ENCODE peak calls at places on chromosome 22, in five cellular contexts. One of them, this sample, is unnamed.
A peak's percentile ranks its signal among the peaks of the same experiment; 100 is the strongest.

GRCh38 chr22:42473484-42474193 is 41.4 kb upstream of the NFAM1 start:
- DNase-seq in right atrium auricular region: no peak
- DNase-seq in heart right ventricle: peak; percentile 12
- DNase-seq in heart left ventricle: no peak
- DNase-seq in A549: peak; percentile 62
- DNase-seq in this sample: no peak

GRCh38 chr22:38820021-38820420 is 23.8 kb downstream of the NPTXR start:
- DNase-seq in right atrium auricular region: no peak
- DNase-seq in heart right ventricle: no peak
- DNase-seq in heart left ventricle: no peak
- DNase-seq in A549: no peak
- DNase-seq in this sample: no peak

GRCh38 chr22:45621836-45622600 is 49.6 kb upstream of the ATXN10 start:
- DNase-seq in right atrium auricular region: no peak
- DNase-seq in heart right ventricle: no peak
- DNase-seq in heart left ventricle: no peak
- DNase-seq in A549: no peak
- DNase-seq in this sample: no peak

GRCh38 chr22:28464179-28464578 is 215.5 kb downstream of the TTC28 start:
- DNase-seq in right atrium auricular region: no peak
- DNase-seq in heart right ventricle: no peak
- DNase-seq in heart left ventricle: no peak
- DNase-seq in A549: no peak
- DNase-seq in this sample: no peak

GRCh38 chr22:45918455-45919370 is 58.2 kb downstream of the WNT7B start:
- DNase-seq in right atrium auricular region: no peak
- DNase-seq in heart right ventricle: no peak
- DNase-seq in heart left ventricle: no peak
- DNase-seq in A549: peak; percentile 85
- DNase-seq in this sample: no peak

GRCh38 chr22:25098445-25099081 is 101.1 kb upstream of the CRYBB3 start:
- DNase-seq in right atrium auricular region: no peak
- DNase-seq in heart right ventricle: no peak
- DNase-seq in heart left ventricle: no peak
- DNase-seq in A549: no peak
- DNase-seq in this sample: no peak

GRCh38 chr22:20068640-20069039 is 11.4 kb upstream of the DGCR8 start:
- DNase-seq in right atrium auricular region: no peak
- DNase-seq in heart right ventricle: no peak
- DNase-seq in heart left ventricle: no peak
- DNase-seq in A549: no peak
- DNase-seq in this sample: no peak

GRCh38 chr22:42310301-42310981 is 40.0 kb upstream of the TCF20 start:
- DNase-seq in right atrium auricular region: no peak
- DNase-seq in heart right ventricle: no peak
- DNase-seq in heart left ventricle: no peak
- DNase-seq in A549: no peak
- DNase-seq in this sample: no peak

GRCh38 chr22:17369553-17370035 is 334 bp downstream of the CECR2 start:
- DNase-seq in right atrium auricular region: no peak
- DNase-seq in heart right ventricle: peak; percentile 20
- DNase-seq in heart left ventricle: peak; percentile 71
- DNase-seq in A549: no peak
- DNase-seq in this sample: no peak

GRCh38 chr22:41976070-41976901 is 7.0 kb downstream of the SEPTIN3 start:
- DNase-seq in right atrium auricular region: no peak
- DNase-seq in heart right ventricle: no peak
- DNase-seq in heart left ventricle: peak; percentile 66
- DNase-seq in A549: no peak
- DNase-seq in this sample: no peak

GRCh38 chr22:42990131-42990838 is 24.7 kb downstream of the PACSIN2 start:
- DNase-seq in right atrium auricular region: no peak
- DNase-seq in heart right ventricle: no peak
- DNase-seq in heart left ventricle: no peak
- DNase-seq in A549: peak; percentile 86
- DNase-seq in this sample: no peak

GRCh38 chr22:44132724-44133123 is 48.0 kb upstream of the PARVG start:
- DNase-seq in right atrium auricular region: no peak
- DNase-seq in heart right ventricle: no peak
- DNase-seq in heart left ventricle: peak; percentile 11
- DNase-seq in A549: no peak
- DNase-seq in this sample: no peak

GRCh38 chr22:41052661-41053490 is 39.5 kb upstream of the EP300 start:
- DNase-seq in right atrium auricular region: no peak
- DNase-seq in heart right ventricle: no peak
- DNase-seq in heart left ventricle: no peak
- DNase-seq in A549: no peak
- DNase-seq in this sample: no peak

GRCh38 chr22:40276877-40277823 is 69.2 kb upstream of the ADSL start:
- DNase-seq in right atrium auricular region: no peak
- DNase-seq in heart right ventricle: peak; percentile 38
- DNase-seq in heart left ventricle: no peak
- DNase-seq in A549: no peak
- DNase-seq in this sample: no peak

GRCh38 chr22:46612904-46613605 is 7.1 kb upstream of the GRAMD4 start:
- DNase-seq in right atrium auricular region: no peak
- DNase-seq in heart right ventricle: no peak
- DNase-seq in heart left ventricle: peak; percentile 76
- DNase-seq in A549: no peak
- DNase-seq in this sample: no peak

GRCh38 chr22:28893810-28894209 is 10.4 kb downstream of the ZNRF3 start:
- DNase-seq in right atrium auricular region: no peak
- DNase-seq in heart right ventricle: no peak
- DNase-seq in heart left ventricle: no peak
- DNase-seq in A549: no peak
- DNase-seq in this sample: no peak

GRCh38 chr22:39360674-39361413 is 11.1 kb downstream of the SYNGR1 start:
- DNase-seq in right atrium auricular region: no peak
- DNase-seq in heart right ventricle: no peak
- DNase-seq in heart left ventricle: peak; percentile 10
- DNase-seq in A549: peak; percentile 29
- DNase-seq in this sample: no peak

GRCh38 chr22:29907753-29908515 is 25.0 kb downstream of the MTMR3 start:
- DNase-seq in right atrium auricular region: peak; percentile 79
- DNase-seq in heart right ventricle: peak; percentile 76
- DNase-seq in heart left ventricle: peak; percentile 73
- DNase-seq in A549: peak; percentile 86
- DNase-seq in this sample: no peak

GRCh38 chr22:29071261-29072045 is 1.4 kb upstream of the KREMEN1 start:
- DNase-seq in right atrium auricular region: no peak
- DNase-seq in heart right ventricle: no peak
- DNase-seq in heart left ventricle: peak; percentile 71
- DNase-seq in A549: peak; percentile 31
- DNase-seq in this sample: no peak

GRCh38 chr22:41576877-41577276 is 12.8 kb downstream of the PMM1 start:
- DNase-seq in right atrium auricular region: no peak
- DNase-seq in heart right ventricle: no peak
- DNase-seq in heart left ventricle: peak; percentile 75
- DNase-seq in A549: peak; percentile 72
- DNase-seq in this sample: no peak

GRCh38 chr22:35399114-35399677 is 744 bp upstream of the MCM5 start:
- DNase-seq in right atrium auricular region: no peak
- DNase-seq in heart right ventricle: no peak
- DNase-seq in heart left ventricle: no peak
- DNase-seq in A549: no peak
- DNase-seq in this sample: no peak

GRCh38 chr22:24996420-24996952 is 44.0 kb downstream of the KIAA1671 start:
- DNase-seq in right atrium auricular region: no peak
- DNase-seq in heart right ventricle: peak; percentile 48
- DNase-seq in heart left ventricle: no peak
- DNase-seq in A549: peak; percentile 63
- DNase-seq in this sample: no peak

GRCh38 chr22:33006220-33006954 is 51.8 kb downstream of the SYN3 start:
- DNase-seq in right atrium auricular region: peak; percentile 16
- DNase-seq in heart right ventricle: no peak
- DNase-seq in heart left ventricle: no peak
- DNase-seq in A549: no peak
- DNase-seq in this sample: no peak

GRCh38 chr22:23824476-23825245 is 14.1 kb downstream of the DERL3 start:
- DNase-seq in right atrium auricular region: no peak
- DNase-seq in heart right ventricle: no peak
- DNase-seq in heart left ventricle: peak; percentile 32
- DNase-seq in A549: no peak
- DNase-seq in this sample: no peak

GRCh38 chr22:46104170-46104880 is 46.0 kb upstream of the PPARA start:
- DNase-seq in right atrium auricular region: no peak
- DNase-seq in heart right ventricle: peak; percentile 51
- DNase-seq in heart left ventricle: no peak
- DNase-seq in A549: no peak
- DNase-seq in this sample: no peak

GRCh38 chr22:46754110-46754799 is 8.2 kb upstream of the TBC1D22A start:
- DNase-seq in right atrium auricular region: peak; percentile 99
- DNase-seq in heart right ventricle: peak; percentile 96
- DNase-seq in heart left ventricle: peak; percentile 96
- DNase-seq in A549: peak; percentile 92
- DNase-seq in this sample: peak; percentile 98

GRCh38 chr22:20021196-20022181 is 579 bp downstream of the TANGO2 start:
- DNase-seq in right atrium auricular region: peak; percentile 82
- DNase-seq in heart right ventricle: peak; percentile 84
- DNase-seq in heart left ventricle: peak; percentile 84
- DNase-seq in A549: no peak
- DNase-seq in this sample: peak; percentile 86

GRCh38 chr22:32708835-32709234 is 92.7 kb upstream of the TIMP3 start:
- DNase-seq in right atrium auricular region: peak; percentile 64
- DNase-seq in heart right ventricle: no peak
- DNase-seq in heart left ventricle: peak; percentile 70
- DNase-seq in A549: no peak
- DNase-seq in this sample: no peak

GRCh38 chr22:21745948-21746347 is 10.4 kb upstream of the YPEL1 start:
- DNase-seq in right atrium auricular region: no peak
- DNase-seq in heart right ventricle: no peak
- DNase-seq in heart left ventricle: no peak
- DNase-seq in A549: no peak
- DNase-seq in this sample: no peak
- H3K27ac ChIP-seq in right atrium auricular region: no peak overlapping the region
- H3K27ac ChIP-seq in heart right ventricle: no peak overlapping the region
- H3K27ac ChIP-seq in heart left ventricle: no peak overlapping the region
- H3K27ac ChIP-seq in A549: no peak overlapping the region
- H3K27ac ChIP-seq in this sample: no peak overlapping the region

GRCh38 chr22:37545703-37546435 is 14.4 kb upstream of the CDC42EP1 start:
- DNase-seq in right atrium auricular region: peak; percentile 94
- DNase-seq in heart right ventricle: peak; percentile 95
- DNase-seq in heart left ventricle: peak; percentile 96
- DNase-seq in A549: peak; percentile 87
- DNase-seq in this sample: peak; percentile 95

GRCh38 chr22:37544955-37545702 is 15.2 kb upstream of the CDC42EP1 start:
- DNase-seq in right atrium auricular region: peak; percentile 80
- DNase-seq in heart right ventricle: peak; percentile 81
- DNase-seq in heart left ventricle: peak; percentile 80
- DNase-seq in A549: peak; percentile 73
- DNase-seq in this sample: no peak

GRCh38 chr22:37547249-37547741 is 13.0 kb upstream of the CDC42EP1 start:
- DNase-seq in right atrium auricular region: no peak
- DNase-seq in heart right ventricle: no peak
- DNase-seq in heart left ventricle: no peak
- DNase-seq in A549: no peak
- DNase-seq in this sample: peak; percentile 74

GRCh38 chr22:37549704-37550059 is 10.6 kb upstream of the CDC42EP1 start:
- DNase-seq in right atrium auricular region: no peak
- DNase-seq in heart right ventricle: no peak
- DNase-seq in heart left ventricle: no peak
- DNase-seq in A549: no peak
- DNase-seq in this sample: peak; percentile 88

GRCh38 chr22:37546436-37547248 is 13.6 kb upstream of the CDC42EP1 start:
- DNase-seq in right atrium auricular region: no peak
- DNase-seq in heart right ventricle: peak; percentile 89
- DNase-seq in heart left ventricle: peak; percentile 87
- DNase-seq in A549: no peak
- DNase-seq in this sample: peak; percentile 87
- TF ChIP-seq CTCF in right atrium auricular region: no peak
- TF ChIP-seq CTCF in heart right ventricle: no peak
- TF ChIP-seq CTCF in heart left ventricle: no peak
- TF ChIP-seq CTCF in A549: no peak
- TF ChIP-seq CTCF in this sample: no peak

GRCh38 chr22:31223786-31224191 is 11.7 kb downstream of the LIMK2 start:
- DNase-seq in right atrium auricular region: no peak
- DNase-seq in heart right ventricle: no peak
- DNase-seq in heart left ventricle: no peak
- DNase-seq in A549: no peak
- DNase-seq in this sample: no peak

GRCh38 chr22:31218565-31219262 is 6.6 kb downstream of the LIMK2 start:
- DNase-seq in right atrium auricular region: no peak
- DNase-seq in heart right ventricle: no peak
- DNase-seq in heart left ventricle: no peak
- DNase-seq in A549: no peak
- DNase-seq in this sample: no peak

GRCh38 chr22:31217890-31218287 is 5.8 kb downstream of the LIMK2 start:
- DNase-seq in right atrium auricular region: no peak
- DNase-seq in heart right ventricle: no peak
- DNase-seq in heart left ventricle: no peak
- DNase-seq in A549: no peak
- DNase-seq in this sample: no peak

GRCh38 chr22:31221084-31221483 is 9.0 kb downstream of the LIMK2 start:
- DNase-seq in right atrium auricular region: no peak
- DNase-seq in heart right ventricle: no peak
- DNase-seq in heart left ventricle: no peak
- DNase-seq in A549: no peak
- DNase-seq in this sample: no peak
- H3K27ac ChIP-seq in right atrium auricular region: no peak overlapping the region
- H3K27ac ChIP-seq in heart right ventricle: no peak overlapping the region
- H3K27ac ChIP-seq in heart left ventricle: no peak overlapping the region
- H3K27ac ChIP-seq in A549: no peak overlapping the region
- H3K27ac ChIP-seq in this sample: no peak overlapping the region

GRCh38 chr22:47837703-47838102 is 1075.3 kb downstream of the TBC1D22A start:
- DNase-seq in right atrium auricular region: no peak
- DNase-seq in heart right ventricle: no peak
- DNase-seq in heart left ventricle: no peak
- DNase-seq in A549: peak; percentile 36
- DNase-seq in this sample: peak; percentile 28
- TF ChIP-seq CTCF in right atrium auricular region: peak; percentile 30
- TF ChIP-seq CTCF in heart right ventricle: no peak
- TF ChIP-seq CTCF in heart left ventricle: peak; percentile 7
- TF ChIP-seq CTCF in A549: no peak
- TF ChIP-seq CTCF in this sample: no peak